ENCODE peak calls at places on chromosome 12, in six cellular contexts. One of them, this sample, is unnamed.

GRCh38 chr12:32558941-32559340 is 120.2 kb upstream of the DNM1L start:
- DNase-seq in Peyer's patch: no peak
- DNase-seq in breast epithelium: no peak
- DNase-seq in uterus: no peak
- DNase-seq in K562: no peak
- DNase-seq in IMR-90: peak
- DNase-seq in this sample: no peak

GRCh38 chr12:102629262-102629888 is 149.0 kb upstream of the IGF1 start:
- DNase-seq in Peyer's patch: no peak
- DNase-seq in breast epithelium: no peak
- DNase-seq in uterus: no peak
- DNase-seq in K562: no peak
- DNase-seq in IMR-90: peak
- DNase-seq in this sample: no peak

GRCh38 chr12:125245601-125246345 is 180.5 kb downstream of the AACS start:
- DNase-seq in Peyer's patch: no peak
- DNase-seq in breast epithelium: no peak
- DNase-seq in uterus: no peak
- DNase-seq in K562: no peak
- DNase-seq in IMR-90: no peak
- DNase-seq in this sample: no peak

GRCh38 chr12:85874064-85874463 is at the start of gene NTS:
- DNase-seq in Peyer's patch: no peak
- DNase-seq in breast epithelium: no peak
- DNase-seq in uterus: no peak
- DNase-seq in K562: no peak
- DNase-seq in IMR-90: no peak
- DNase-seq in this sample: no peak

GRCh38 chr12:103841690-103842584 is 903 bp upstream of the NT5DC3 start:
- DNase-seq in Peyer's patch: peak
- DNase-seq in breast epithelium: peak
- DNase-seq in uterus: peak
- DNase-seq in K562: peak
- DNase-seq in IMR-90: peak
- DNase-seq in this sample: peak

GRCh38 chr12:12915654-12916053 is 24.3 kb downstream of the GPRC5A start:
- DNase-seq in Peyer's patch: no peak
- DNase-seq in breast epithelium: no peak
- DNase-seq in uterus: no peak
- DNase-seq in K562: no peak
- DNase-seq in IMR-90: no peak
- DNase-seq in this sample: no peak

GRCh38 chr12:26740991-26741390 is 92.0 kb downstream of the ITPR2 start:
- DNase-seq in Peyer's patch: no peak
- DNase-seq in breast epithelium: no peak
- DNase-seq in uterus: no peak
- DNase-seq in K562: no peak
- DNase-seq in IMR-90: no peak
- DNase-seq in this sample: no peak

GRCh38 chr12:46663297-46663696 is 162.5 kb downstream of the SLC38A4 start:
- DNase-seq in Peyer's patch: no peak
- DNase-seq in breast epithelium: no peak
- DNase-seq in uterus: no peak
- DNase-seq in K562: no peak
- DNase-seq in IMR-90: no peak
- DNase-seq in this sample: no peak

GRCh38 chr12:3365416-3366385 is 125.3 kb upstream of the PRMT8 start:
- DNase-seq in Peyer's patch: no peak
- DNase-seq in breast epithelium: no peak
- DNase-seq in uterus: no peak
- DNase-seq in K562: no peak
- DNase-seq in IMR-90: no peak
- DNase-seq in this sample: no peak

GRCh38 chr12:98741615-98742265 is 96.7 kb downstream of the APAF1 start:
- DNase-seq in Peyer's patch: no peak
- DNase-seq in breast epithelium: no peak
- DNase-seq in uterus: no peak
- DNase-seq in K562: no peak
- DNase-seq in IMR-90: peak
- DNase-seq in this sample: no peak

GRCh38 chr12:107894589-107894988 is 120.1 kb downstream of the ASCL4 start:
- DNase-seq in Peyer's patch: no peak
- DNase-seq in breast epithelium: no peak
- DNase-seq in uterus: no peak
- DNase-seq in K562: no peak
- DNase-seq in IMR-90: no peak
- DNase-seq in this sample: no peak

GRCh38 chr12:22415342-22416309 is 81.1 kb upstream of the ST8SIA1 start:
- DNase-seq in Peyer's patch: no peak
- DNase-seq in breast epithelium: no peak
- DNase-seq in uterus: no peak
- DNase-seq in K562: no peak
- DNase-seq in IMR-90: no peak
- DNase-seq in this sample: no peak

GRCh38 chr12:12890492-12890814 is 909 bp upstream of the GPRC5A start:
- DNase-seq in Peyer's patch: no peak
- DNase-seq in breast epithelium: no peak
- DNase-seq in uterus: no peak
- DNase-seq in K562: no peak
- DNase-seq in IMR-90: peak
- DNase-seq in this sample: no peak

GRCh38 chr12:28032811-28033537 is 60.4 kb upstream of the PTHLH start:
- DNase-seq in Peyer's patch: no peak
- DNase-seq in breast epithelium: no peak
- DNase-seq in uterus: no peak
- DNase-seq in K562: no peak
- DNase-seq in IMR-90: peak
- DNase-seq in this sample: no peak

GRCh38 chr12:117404940-117405339 is 43.5 kb upstream of the NOS1 start:
- DNase-seq in Peyer's patch: no peak
- DNase-seq in breast epithelium: no peak
- DNase-seq in uterus: no peak
- DNase-seq in K562: no peak
- DNase-seq in IMR-90: no peak
- DNase-seq in this sample: no peak

GRCh38 chr12:74689071-74689655 is 151.5 kb downstream of the ATXN7L3B start:
- DNase-seq in Peyer's patch: no peak
- DNase-seq in breast epithelium: no peak
- DNase-seq in uterus: no peak
- DNase-seq in K562: peak
- DNase-seq in IMR-90: peak
- DNase-seq in this sample: no peak

GRCh38 chr12:44375694-44376093 is 500.4 kb downstream of the NELL2 start:
- DNase-seq in Peyer's patch: no peak
- DNase-seq in breast epithelium: no peak
- DNase-seq in uterus: no peak
- DNase-seq in K562: no peak
- DNase-seq in IMR-90: no peak
- DNase-seq in this sample: no peak

GRCh38 chr12:116366456-116366776 is 88.9 kb upstream of the MED13L start:
- DNase-seq in Peyer's patch: no peak
- DNase-seq in breast epithelium: peak
- DNase-seq in uterus: no peak
- DNase-seq in K562: no peak
- DNase-seq in IMR-90: no peak
- DNase-seq in this sample: no peak

DNA sequence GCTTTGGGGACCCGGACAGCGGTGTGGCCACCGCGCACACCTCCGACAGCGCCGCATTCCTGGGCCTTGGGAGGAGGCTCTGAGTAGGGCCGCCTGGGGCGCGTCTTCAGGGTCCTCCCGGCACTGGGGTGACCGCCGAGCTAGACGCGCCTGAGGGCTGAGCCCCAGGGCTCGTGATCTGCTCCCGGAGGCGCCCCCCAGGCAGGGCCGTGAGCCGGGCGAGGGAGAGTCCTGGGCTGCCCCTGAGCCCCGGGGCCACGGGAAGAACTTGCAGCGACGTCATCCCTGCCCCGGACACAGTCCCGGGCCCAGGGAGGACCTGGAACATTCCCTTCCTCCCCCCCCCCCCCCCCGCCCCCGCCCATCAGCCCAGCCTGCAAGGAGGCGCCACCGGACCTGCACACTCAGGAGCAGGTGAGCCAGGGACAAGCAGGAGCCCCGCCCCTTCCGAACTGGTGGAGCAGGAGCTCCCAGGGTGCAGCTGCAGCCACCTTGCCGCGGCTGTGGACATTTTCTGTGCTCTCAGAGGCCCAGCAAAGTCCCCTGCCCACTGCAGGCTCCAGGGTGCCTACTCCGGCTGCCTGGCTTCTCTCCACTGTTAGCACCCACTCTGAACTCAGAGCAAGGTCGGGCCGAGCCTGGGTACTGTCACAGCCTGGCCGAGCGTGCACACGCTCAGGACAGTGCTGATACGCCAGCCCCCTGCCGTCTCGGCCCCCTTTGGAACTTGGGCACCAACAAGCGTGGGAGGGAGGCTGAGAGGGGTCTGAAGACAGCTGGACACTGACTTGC is 50.7 kb downstream of the A2M start:
- DNase-seq in Peyer's patch: peak
- DNase-seq in breast epithelium: peak
- DNase-seq in uterus: peak
- DNase-seq in K562: no peak
- DNase-seq in IMR-90: no peak
- DNase-seq in this sample: peak
- TF ChIP-seq POLR2A in Peyer's patch: peak
- TF ChIP-seq POLR2A in breast epithelium: peak
- TF ChIP-seq POLR2A in uterus: peak
- TF ChIP-seq POLR2A in K562: no peak
- TF ChIP-seq POLR2A in IMR-90: no peak
- TF ChIP-seq POLR2A in this sample: no peak

GRCh38 chr12:100348657-100349454 is 8.0 kb upstream of the SLC17A8 start:
- DNase-seq in Peyer's patch: no peak
- DNase-seq in breast epithelium: no peak
- DNase-seq in uterus: no peak
- DNase-seq in K562: no peak
- DNase-seq in IMR-90: peak
- DNase-seq in this sample: no peak

GRCh38 chr12:100346660-100347059 is 10.2 kb upstream of the SLC17A8 start:
- DNase-seq in Peyer's patch: no peak
- DNase-seq in breast epithelium: no peak
- DNase-seq in uterus: no peak
- DNase-seq in K562: no peak
- DNase-seq in IMR-90: peak
- DNase-seq in this sample: no peak

GRCh38 chr12:100345020-100345767 is 11.7 kb upstream of the SLC17A8 start:
- DNase-seq in Peyer's patch: no peak
- DNase-seq in breast epithelium: no peak
- DNase-seq in uterus: no peak
- DNase-seq in K562: no peak
- DNase-seq in IMR-90: no peak
- DNase-seq in this sample: no peak
- TF ChIP-seq CTCF in Peyer's patch: no peak
- TF ChIP-seq CTCF in breast epithelium: no peak
- TF ChIP-seq CTCF in uterus: no peak
- TF ChIP-seq CTCF in K562: no peak
- TF ChIP-seq CTCF in IMR-90: no peak
- TF ChIP-seq CTCF in this sample: no peak

DNA sequence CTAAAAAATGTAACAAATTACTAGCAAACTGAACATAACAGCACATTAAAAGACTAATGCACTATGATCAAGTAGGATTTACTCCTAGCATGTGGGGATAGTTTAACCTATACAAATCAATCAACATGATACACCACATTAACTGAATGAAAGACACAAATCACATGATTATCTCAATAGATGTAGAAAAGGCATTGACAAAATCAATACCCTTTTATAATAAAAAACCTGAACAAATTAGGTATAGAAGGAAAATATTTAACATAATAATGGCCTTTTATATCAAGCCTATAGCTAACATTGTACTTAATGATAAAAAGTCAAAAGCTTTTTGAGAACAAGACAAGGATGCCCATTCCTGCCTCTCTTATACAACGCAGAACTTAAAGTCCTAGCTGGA is 540.0 kb downstream of the RERGL start:
- DNase-seq in Peyer's patch: no peak
- DNase-seq in breast epithelium: no peak
- DNase-seq in uterus: no peak
- DNase-seq in K562: no peak
- DNase-seq in IMR-90: no peak
- DNase-seq in this sample: no peak
- TF ChIP-seq POLR2A in Peyer's patch: no peak
- TF ChIP-seq POLR2A in breast epithelium: no peak
- TF ChIP-seq POLR2A in uterus: no peak
- TF ChIP-seq POLR2A in K562: no peak
- TF ChIP-seq POLR2A in IMR-90: no peak
- TF ChIP-seq POLR2A in this sample: no peak

GRCh38 chr12:105502426-105502930 is 172.0 kb downstream of the C12orf75 start:
- DNase-seq in Peyer's patch: no peak
- DNase-seq in breast epithelium: no peak
- DNase-seq in uterus: no peak
- DNase-seq in K562: no peak
- DNase-seq in IMR-90: no peak
- DNase-seq in this sample: no peak
- TF ChIP-seq CTCF in Peyer's patch: no peak
- TF ChIP-seq CTCF in breast epithelium: no peak
- TF ChIP-seq CTCF in uterus: no peak
- TF ChIP-seq CTCF in K562: no peak
- TF ChIP-seq CTCF in IMR-90: no peak
- TF ChIP-seq CTCF in this sample: no peak

DNA sequence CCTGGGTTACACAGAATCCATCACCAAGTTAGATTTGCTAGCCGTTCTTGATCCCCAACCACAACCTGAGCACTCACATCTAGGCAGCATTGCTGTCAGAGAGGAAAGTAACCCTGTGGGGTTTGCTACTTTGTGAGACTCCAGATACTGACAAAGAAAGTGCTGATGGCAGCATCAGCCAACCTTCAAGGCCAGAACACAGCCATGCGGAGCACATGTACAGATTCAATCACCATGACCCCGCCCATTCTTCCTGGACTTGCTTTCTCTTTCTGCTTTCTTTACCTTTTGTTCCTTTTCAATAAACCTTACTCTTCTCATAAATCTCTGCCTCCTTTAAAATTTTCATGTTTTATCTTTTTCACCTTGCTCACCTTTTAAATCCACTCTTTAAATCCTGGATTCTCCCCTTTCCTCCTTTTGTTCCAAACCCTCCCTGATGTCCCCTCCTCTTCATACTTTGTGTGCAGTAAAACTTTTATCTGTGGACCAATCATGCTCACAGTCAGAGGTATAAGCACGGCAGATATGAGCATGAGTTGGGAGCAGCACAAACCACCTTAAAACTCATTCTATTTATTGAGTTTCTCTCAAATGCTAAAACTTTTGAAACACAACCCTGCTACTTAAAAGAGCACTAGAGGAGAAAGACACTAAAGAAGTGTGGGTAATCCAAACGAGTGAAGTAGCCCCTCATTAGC is 21.9 kb upstream of the CERS5 start:
- DNase-seq in Peyer's patch: peak
- DNase-seq in breast epithelium: no peak
- DNase-seq in uterus: no peak
- DNase-seq in K562: no peak
- DNase-seq in IMR-90: no peak
- DNase-seq in this sample: no peak
- TF ChIP-seq POLR2A in Peyer's patch: no peak
- TF ChIP-seq POLR2A in breast epithelium: no peak
- TF ChIP-seq POLR2A in uterus: no peak
- TF ChIP-seq POLR2A in K562: no peak
- TF ChIP-seq POLR2A in IMR-90: no peak
- TF ChIP-seq POLR2A in this sample: no peak

DNA sequence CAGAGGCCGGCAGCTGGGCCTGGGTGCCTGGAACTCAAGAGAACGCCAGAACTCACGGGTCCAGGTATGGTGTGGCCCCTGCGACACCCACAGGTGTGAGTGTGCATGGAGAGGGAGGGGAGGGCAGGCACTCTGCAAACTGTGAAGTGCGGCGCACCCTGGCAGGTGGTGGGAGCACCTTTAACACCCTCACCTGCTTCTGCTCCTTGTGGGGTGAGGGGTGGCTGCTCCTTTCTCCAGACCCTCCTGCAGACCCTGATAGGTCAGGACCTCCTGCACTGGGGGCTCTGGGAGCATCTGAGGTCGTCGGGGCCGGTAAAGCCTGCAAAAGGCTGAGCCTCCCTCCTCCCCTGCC is 324.7 kb upstream of the SFSWAP start:
- DNase-seq in Peyer's patch: no peak
- DNase-seq in breast epithelium: no peak
- DNase-seq in uterus: no peak
- DNase-seq in K562: no peak
- DNase-seq in IMR-90: no peak
- DNase-seq in this sample: no peak
- TF ChIP-seq CTCF in Peyer's patch: no peak
- TF ChIP-seq CTCF in breast epithelium: no peak
- TF ChIP-seq CTCF in uterus: no peak
- TF ChIP-seq CTCF in K562: no peak
- TF ChIP-seq CTCF in IMR-90: no peak
- TF ChIP-seq CTCF in this sample: no peak